ENCODE peak calls at places on chromosomes 7 and 10, in ten cellular contexts. One of them, this sample, is unnamed.

GRCh38 chr7:100735730-100736129 is 2.3 kb downstream of the ZAN start:
- DNase-seq in lower lobe of right lung: no peak
- DNase-seq in AG10803: no peak
- DNase-seq in adrenal gland: no peak
- DNase-seq in CD4-positive, alpha-beta T cell: no peak
- DNase-seq in lower leg skin: no peak
- DNase-seq in Caco-2: no peak
- DNase-seq in cardiac fibroblast: no peak
- DNase-seq in fibroblast of lung: no peak
- DNase-seq in AG09319: no peak
- DNase-seq in this sample: no peak

GRCh38 chr10:32253821-32254220 is 93.1 kb downstream of the EPC1 start:
- DNase-seq in lower lobe of right lung: no peak
- DNase-seq in AG10803: no peak
- DNase-seq in adrenal gland: no peak
- DNase-seq in CD4-positive, alpha-beta T cell: no peak
- DNase-seq in lower leg skin: no peak
- DNase-seq in Caco-2: no peak
- DNase-seq in cardiac fibroblast: no peak
- DNase-seq in fibroblast of lung: no peak
- DNase-seq in AG09319: no peak
- DNase-seq in this sample: no peak

GRCh38 chr7:43721193-43721806 is 8.0 kb downstream of the COA1 start:
- DNase-seq in lower lobe of right lung: no peak
- DNase-seq in AG10803: peak; percentile 58
- DNase-seq in adrenal gland: no peak
- DNase-seq in CD4-positive, alpha-beta T cell: no peak
- DNase-seq in lower leg skin: no peak
- DNase-seq in Caco-2: no peak
- DNase-seq in cardiac fibroblast: peak; percentile 72
- DNase-seq in fibroblast of lung: peak; percentile 37
- DNase-seq in AG09319: no peak
- DNase-seq in this sample: peak; percentile 69

GRCh38 chr10:103676851-103677417 is 178.4 kb downstream of the SH3PXD2A start:
- DNase-seq in lower lobe of right lung: no peak
- DNase-seq in AG10803: peak; percentile 98
- DNase-seq in adrenal gland: peak; percentile 73
- DNase-seq in CD4-positive, alpha-beta T cell: no peak
- DNase-seq in lower leg skin: peak; percentile 73
- DNase-seq in Caco-2: no peak
- DNase-seq in cardiac fibroblast: peak; percentile 93
- DNase-seq in fibroblast of lung: peak; percentile 99
- DNase-seq in AG09319: peak; percentile 66
- DNase-seq in this sample: peak; percentile 99

GRCh38 chr7:143300959-143301617 is 12.9 kb downstream of the CASP2 start:
- DNase-seq in lower lobe of right lung: no peak
- DNase-seq in AG10803: no peak
- DNase-seq in adrenal gland: no peak
- DNase-seq in CD4-positive, alpha-beta T cell: no peak
- DNase-seq in lower leg skin: no peak
- DNase-seq in Caco-2: no peak
- DNase-seq in cardiac fibroblast: no peak
- DNase-seq in fibroblast of lung: peak; percentile 65
- DNase-seq in AG09319: no peak
- DNase-seq in this sample: peak; percentile 55

GRCh38 chr7:99997545-99998137 is 17.8 kb upstream of the ZKSCAN1 start:
- DNase-seq in lower lobe of right lung: peak; percentile 68
- DNase-seq in AG10803: peak; percentile 23
- DNase-seq in adrenal gland: peak; percentile 63
- DNase-seq in CD4-positive, alpha-beta T cell: peak; percentile 72
- DNase-seq in lower leg skin: no peak
- DNase-seq in Caco-2: peak; percentile 82
- DNase-seq in cardiac fibroblast: peak; percentile 38
- DNase-seq in fibroblast of lung: peak; percentile 41
- DNase-seq in AG09319: no peak
- DNase-seq in this sample: no peak

GRCh38 chr10:103619424-103620356 is 126.2 kb downstream of the NEURL1 start:
- DNase-seq in lower lobe of right lung: no peak
- DNase-seq in AG10803: no peak
- DNase-seq in adrenal gland: no peak
- DNase-seq in CD4-positive, alpha-beta T cell: no peak
- DNase-seq in lower leg skin: no peak
- DNase-seq in Caco-2: no peak
- DNase-seq in cardiac fibroblast: no peak
- DNase-seq in fibroblast of lung: no peak
- DNase-seq in AG09319: no peak
- DNase-seq in this sample: no peak

GRCh38 chr10:124012991-124013390 is 80.4 kb downstream of the CHST15 start:
- DNase-seq in lower lobe of right lung: peak; percentile 11
- DNase-seq in AG10803: no peak
- DNase-seq in adrenal gland: no peak
- DNase-seq in CD4-positive, alpha-beta T cell: no peak
- DNase-seq in lower leg skin: no peak
- DNase-seq in Caco-2: no peak
- DNase-seq in cardiac fibroblast: no peak
- DNase-seq in fibroblast of lung: no peak
- DNase-seq in AG09319: no peak
- DNase-seq in this sample: no peak

GRCh38 chr10:97689637-97690036 is 2.6 kb upstream of the AVPI1 start:
- DNase-seq in lower lobe of right lung: no peak
- DNase-seq in AG10803: peak; percentile 98
- DNase-seq in adrenal gland: no peak
- DNase-seq in CD4-positive, alpha-beta T cell: no peak
- DNase-seq in lower leg skin: peak; percentile 92
- DNase-seq in Caco-2: no peak
- DNase-seq in cardiac fibroblast: peak; percentile 92
- DNase-seq in fibroblast of lung: peak; percentile 98
- DNase-seq in AG09319: peak; percentile 90
- DNase-seq in this sample: peak; percentile 95

GRCh38 chr10:110336111-110336721 is 31.5 kb upstream of the SMNDC1 start:
- DNase-seq in lower lobe of right lung: no peak
- DNase-seq in AG10803: peak; percentile 99
- DNase-seq in adrenal gland: peak; percentile 78
- DNase-seq in CD4-positive, alpha-beta T cell: no peak
- DNase-seq in lower leg skin: no peak
- DNase-seq in Caco-2: no peak
- DNase-seq in cardiac fibroblast: peak; percentile 97
- DNase-seq in fibroblast of lung: peak; percentile 99
- DNase-seq in AG09319: peak; percentile 88
- DNase-seq in this sample: peak; percentile 96

GRCh38 chr7:150415161-150416160 is 35.0 kb upstream of the GIMAP8 start:
- DNase-seq in lower lobe of right lung: no peak
- DNase-seq in AG10803: no peak
- DNase-seq in adrenal gland: peak; percentile 37
- DNase-seq in CD4-positive, alpha-beta T cell: no peak
- DNase-seq in lower leg skin: no peak
- DNase-seq in Caco-2: no peak
- DNase-seq in cardiac fibroblast: no peak
- DNase-seq in fibroblast of lung: no peak
- DNase-seq in AG09319: no peak
- DNase-seq in this sample: no peak

GRCh38 chr7:150417239-150417638 is 33.2 kb upstream of the GIMAP8 start:
- DNase-seq in lower lobe of right lung: no peak
- DNase-seq in AG10803: no peak
- DNase-seq in adrenal gland: peak; percentile 42
- DNase-seq in CD4-positive, alpha-beta T cell: no peak
- DNase-seq in lower leg skin: no peak
- DNase-seq in Caco-2: no peak
- DNase-seq in cardiac fibroblast: no peak
- DNase-seq in fibroblast of lung: no peak
- DNase-seq in AG09319: no peak
- DNase-seq in this sample: no peak

GRCh38 chr7:150420987-150421674 is 29.3 kb upstream of the GIMAP8 start:
- DNase-seq in lower lobe of right lung: peak; percentile 86
- DNase-seq in AG10803: peak; percentile 66
- DNase-seq in adrenal gland: peak; percentile 94
- DNase-seq in CD4-positive, alpha-beta T cell: peak; percentile 85
- DNase-seq in lower leg skin: peak; percentile 73
- DNase-seq in Caco-2: peak; percentile 88
- DNase-seq in cardiac fibroblast: peak; percentile 79
- DNase-seq in fibroblast of lung: peak; percentile 57
- DNase-seq in AG09319: peak; percentile 40
- DNase-seq in this sample: peak; percentile 65

GRCh38 chr7:150420242-150420641 is 30.2 kb upstream of the GIMAP8 start:
- DNase-seq in lower lobe of right lung: no peak
- DNase-seq in AG10803: no peak
- DNase-seq in adrenal gland: peak; percentile 37
- DNase-seq in CD4-positive, alpha-beta T cell: no peak
- DNase-seq in lower leg skin: no peak
- DNase-seq in Caco-2: no peak
- DNase-seq in cardiac fibroblast: no peak
- DNase-seq in fibroblast of lung: no peak
- DNase-seq in AG09319: no peak
- DNase-seq in this sample: no peak

GRCh38 chr7:150417863-150418262 is 32.6 kb upstream of the GIMAP8 start:
- DNase-seq in lower lobe of right lung: no peak
- DNase-seq in AG10803: no peak
- DNase-seq in adrenal gland: peak; percentile 38
- DNase-seq in CD4-positive, alpha-beta T cell: no peak
- DNase-seq in lower leg skin: no peak
- DNase-seq in Caco-2: no peak
- DNase-seq in cardiac fibroblast: no peak
- DNase-seq in fibroblast of lung: no peak
- DNase-seq in AG09319: no peak
- DNase-seq in this sample: no peak
- TF ChIP-seq CTCF in lower lobe of right lung: no peak
- TF ChIP-seq CTCF in AG10803: no peak
- TF ChIP-seq CTCF in adrenal gland: no peak
- TF ChIP-seq CTCF in CD4-positive, alpha-beta T cell: no peak
- TF ChIP-seq CTCF in lower leg skin: no peak
- TF ChIP-seq CTCF in Caco-2: no peak
- TF ChIP-seq CTCF in cardiac fibroblast: peak; percentile 17
- TF ChIP-seq CTCF in fibroblast of lung: peak; percentile 6
- TF ChIP-seq CTCF in AG09319: no peak
- TF ChIP-seq CTCF in this sample: peak; percentile 51

GRCh38 chr7:47145326-47145725 is 436.6 kb downstream of the TNS3 start:
- DNase-seq in lower lobe of right lung: no peak
- DNase-seq in AG10803: no peak
- DNase-seq in adrenal gland: no peak
- DNase-seq in CD4-positive, alpha-beta T cell: no peak
- DNase-seq in lower leg skin: no peak
- DNase-seq in Caco-2: no peak
- DNase-seq in cardiac fibroblast: peak; percentile 6
- DNase-seq in fibroblast of lung: no peak
- DNase-seq in AG09319: no peak
- DNase-seq in this sample: no peak
- TF ChIP-seq CTCF in lower lobe of right lung: no peak
- TF ChIP-seq CTCF in AG10803: peak; percentile 3
- TF ChIP-seq CTCF in adrenal gland: no peak
- TF ChIP-seq CTCF in CD4-positive, alpha-beta T cell: no peak
- TF ChIP-seq CTCF in lower leg skin: no peak
- TF ChIP-seq CTCF in Caco-2: no peak
- TF ChIP-seq CTCF in cardiac fibroblast: no peak
- TF ChIP-seq CTCF in fibroblast of lung: no peak
- TF ChIP-seq CTCF in AG09319: no peak
- TF ChIP-seq CTCF in this sample: no peak

DNA sequence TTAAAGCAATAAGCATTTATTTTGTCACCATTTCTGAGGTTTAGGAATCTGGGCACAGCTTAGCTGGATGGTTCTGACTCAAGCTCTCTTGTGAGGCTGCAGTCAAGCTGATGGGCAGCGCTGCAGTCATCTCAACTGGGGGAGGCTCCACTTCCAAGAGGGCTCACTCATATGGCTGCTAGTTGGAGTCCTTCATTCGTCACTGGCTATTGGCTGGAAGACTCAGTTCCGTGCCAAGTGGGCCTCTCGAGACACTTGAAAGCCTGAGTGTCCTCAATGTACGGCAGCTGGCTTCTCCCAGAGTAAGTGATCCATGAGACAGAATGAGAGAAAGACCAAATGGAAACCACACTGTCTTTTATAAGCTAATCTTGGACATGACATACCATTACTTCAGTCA is 21.6 kb upstream of the COL13A1 start:
- DNase-seq in lower lobe of right lung: peak; percentile 53
- DNase-seq in AG10803: no peak
- DNase-seq in adrenal gland: no peak
- DNase-seq in CD4-positive, alpha-beta T cell: no peak
- DNase-seq in lower leg skin: no peak
- DNase-seq in Caco-2: no peak
- DNase-seq in cardiac fibroblast: no peak
- DNase-seq in fibroblast of lung: no peak
- DNase-seq in AG09319: no peak
- DNase-seq in this sample: no peak
- TF ChIP-seq CTCF in lower lobe of right lung: no peak
- TF ChIP-seq CTCF in AG10803: no peak
- TF ChIP-seq CTCF in adrenal gland: no peak
- TF ChIP-seq CTCF in CD4-positive, alpha-beta T cell: no peak
- TF ChIP-seq CTCF in lower leg skin: no peak
- TF ChIP-seq CTCF in Caco-2: no peak
- TF ChIP-seq CTCF in cardiac fibroblast: no peak
- TF ChIP-seq CTCF in fibroblast of lung: no peak
- TF ChIP-seq CTCF in AG09319: no peak
- TF ChIP-seq CTCF in this sample: no peak

GRCh38 chr7:128171342-128171918 is 69.6 kb upstream of the LEP start:
- DNase-seq in lower lobe of right lung: no peak
- DNase-seq in AG10803: no peak
- DNase-seq in adrenal gland: no peak
- DNase-seq in CD4-positive, alpha-beta T cell: no peak
- DNase-seq in lower leg skin: no peak
- DNase-seq in Caco-2: no peak
- DNase-seq in cardiac fibroblast: no peak
- DNase-seq in fibroblast of lung: no peak
- DNase-seq in AG09319: no peak
- DNase-seq in this sample: no peak

GRCh38 chr7:128170461-128170860 is 70.6 kb upstream of the LEP start:
- DNase-seq in lower lobe of right lung: no peak
- DNase-seq in AG10803: no peak
- DNase-seq in adrenal gland: peak; percentile 42
- DNase-seq in CD4-positive, alpha-beta T cell: no peak
- DNase-seq in lower leg skin: no peak
- DNase-seq in Caco-2: no peak
- DNase-seq in cardiac fibroblast: no peak
- DNase-seq in fibroblast of lung: no peak
- DNase-seq in AG09319: no peak
- DNase-seq in this sample: no peak

GRCh38 chr7:128172151-128172550 is 68.9 kb upstream of the LEP start:
- DNase-seq in lower lobe of right lung: no peak
- DNase-seq in AG10803: no peak
- DNase-seq in adrenal gland: peak; percentile 48
- DNase-seq in CD4-positive, alpha-beta T cell: no peak
- DNase-seq in lower leg skin: no peak
- DNase-seq in Caco-2: no peak
- DNase-seq in cardiac fibroblast: no peak
- DNase-seq in fibroblast of lung: no peak
- DNase-seq in AG09319: no peak
- DNase-seq in this sample: no peak

GRCh38 chr7:128174391-128174790 is 66.7 kb upstream of the LEP start:
- DNase-seq in lower lobe of right lung: no peak
- DNase-seq in AG10803: no peak
- DNase-seq in adrenal gland: peak; percentile 34
- DNase-seq in CD4-positive, alpha-beta T cell: no peak
- DNase-seq in lower leg skin: no peak
- DNase-seq in Caco-2: no peak
- DNase-seq in cardiac fibroblast: no peak
- DNase-seq in fibroblast of lung: no peak
- DNase-seq in AG09319: no peak
- DNase-seq in this sample: no peak

DNA sequence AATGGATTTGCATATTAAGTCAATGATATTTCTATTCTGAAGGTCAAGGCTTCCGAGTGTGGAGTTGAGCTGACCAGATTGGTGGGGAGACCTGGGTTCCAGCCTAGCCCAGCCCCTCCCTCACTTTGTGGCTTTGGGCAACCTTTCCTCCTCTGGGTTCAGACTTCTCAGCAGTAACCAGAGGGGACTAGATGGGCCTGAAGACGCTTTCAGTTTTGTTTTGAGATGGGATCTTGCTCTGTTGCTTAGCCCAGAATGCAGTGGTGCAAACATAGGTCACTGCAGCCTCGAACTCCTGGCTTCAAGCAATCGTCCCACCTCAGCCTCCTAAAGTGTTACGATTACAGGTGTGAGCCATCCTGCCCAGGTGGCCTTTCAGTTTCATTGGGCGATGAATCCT is 68.1 kb upstream of the LEP start:
- DNase-seq in lower lobe of right lung: no peak
- DNase-seq in AG10803: no peak
- DNase-seq in adrenal gland: peak; percentile 34
- DNase-seq in CD4-positive, alpha-beta T cell: no peak
- DNase-seq in lower leg skin: no peak
- DNase-seq in Caco-2: no peak
- DNase-seq in cardiac fibroblast: no peak
- DNase-seq in fibroblast of lung: no peak
- DNase-seq in AG09319: no peak
- DNase-seq in this sample: no peak
- TF ChIP-seq CTCF in lower lobe of right lung: no peak
- TF ChIP-seq CTCF in AG10803: no peak
- TF ChIP-seq CTCF in adrenal gland: no peak
- TF ChIP-seq CTCF in CD4-positive, alpha-beta T cell: no peak
- TF ChIP-seq CTCF in lower leg skin: no peak
- TF ChIP-seq CTCF in Caco-2: no peak
- TF ChIP-seq CTCF in cardiac fibroblast: no peak
- TF ChIP-seq CTCF in fibroblast of lung: no peak
- TF ChIP-seq CTCF in AG09319: no peak
- TF ChIP-seq CTCF in this sample: no peak